ENCODE peak calls at places on chromosomes 3 and 15, in ten cellular contexts. R is CD4-positive, alpha-beta memory T cell; M is PC-3; E is tibial artery; P is IMR-90; S is breast epithelium; F is CD4-positive, CD25-positive, alpha-beta regulatory T cell; H is CD8-positive, alpha-beta memory T cell; T is suprapubic skin; V is fibroblast of lung. Y is an unnamed sample.

GRCh38 chr15:24919446-24919845 is 35.3 kb upstream of the SNRPN start:
- DNase-seq in R (no peak), M (peak; percentile 58), E (no peak), P (no peak), S (no peak), F (no peak), H (no peak), T (no peak), V (no peak), Y (peak; percentile 72)

GRCh38 chr3:148971819-148972218 is 19.5 kb upstream of the GYG1 start:
- DNase-seq in R (no peak), M (no peak), E (no peak), P (peak; percentile 69), S (no peak), F (no peak), H (no peak), T (no peak), V (peak; percentile 87), Y (no peak)

GRCh38 chr15:86892774-86893449 is 813.2 kb downstream of the AGBL1 start:
- DNase-seq in R (no peak), M (peak; percentile 32), E (no peak), P (no peak), S (no peak), F (no peak), H (no peak), T (no peak), V (no peak), Y (no peak)

GRCh38 chr3:1908651-1909445 is 189.8 kb upstream of the CNTN4 start:
- DNase-seq in R (no peak), M (no peak), E (no peak), P (no peak), S (no peak), F (no peak), H (no peak), T (no peak), V (no peak), Y (no peak)

GRCh38 chr3:62119139-62119538 is 254.2 kb downstream of the FEZF2 start:
- DNase-seq in R (no peak), M (no peak), E (peak; percentile 94), P (no peak), S (no peak), F (no peak), H (no peak), T (peak; percentile 75), V (no peak), Y (no peak)

GRCh38 chr15:39018966-39019365 is 454.4 kb upstream of the RASGRP1 start:
- DNase-seq in R (no peak), M (no peak), E (no peak), P (peak; percentile 12), S (no peak), F (no peak), H (no peak), T (no peak), V (no peak), Y (no peak)

GRCh38 chr3:126031981-126032471 is 51.9 kb downstream of the SLC41A3 start:
- DNase-seq in R (no peak), M (no peak), E (peak; percentile 28), P (no peak), S (no peak), F (no peak), H (no peak), T (no peak), V (no peak), Y (no peak)

GRCh38 chr3:16302082-16302631 is 37.1 kb downstream of the OXNAD1 start:
- DNase-seq in R (no peak), M (no peak), E (no peak), P (no peak), S (no peak), F (no peak), H (no peak), T (no peak), V (no peak), Y (no peak)

GRCh38 chr15:65556622-65557021 is 26.4 kb downstream of the HACD3 start:
- DNase-seq in R (no peak), M (peak; percentile 12), E (no peak), P (no peak), S (no peak), F (no peak), H (no peak), T (no peak), V (no peak), Y (no peak)

GRCh38 chr15:101070502-101071273 is 151.5 kb downstream of the LRRK1 start:
- DNase-seq in R (no peak), M (peak; percentile 55), E (no peak), P (peak; percentile 89), S (no peak), F (no peak), H (no peak), T (no peak), V (peak; percentile 85), Y (no peak)

GRCh38 chr3:183579967-183580720 is 24.6 kb upstream of the KLHL6 start:
- DNase-seq in R (no peak), M (no peak), E (no peak), P (no peak), S (no peak), F (no peak), H (no peak), T (no peak), V (peak; percentile 20), Y (no peak)

GRCh38 chr3:24682141-24682547 is 187.5 kb upstream of the THRB start:
- DNase-seq in R (no peak), M (peak; percentile 30), E (no peak), P (no peak), S (no peak), F (no peak), H (no peak), T (no peak), V (peak; percentile 35), Y (no peak)

GRCh38 chr3:46670891-46671427 is 22.5 kb downstream of the ALS2CL start:
- DNase-seq in R (no peak), M (no peak), E (peak; percentile 39), P (no peak), S (peak; percentile 45), F (no peak), H (no peak), T (peak; percentile 52), V (no peak), Y (no peak)

GRCh38 chr3:158792709-158793108 is 9.1 kb upstream of the MFSD1 start:
- DNase-seq in R (no peak), M (peak; percentile 78), E (no peak), P (peak; percentile 95), S (no peak), F (no peak), H (no peak), T (no peak), V (peak; percentile 92), Y (no peak)

GRCh38 chr3:142618917-142619401 is 22.8 kb downstream of the PLS1 start:
- DNase-seq in R (no peak), M (peak; percentile 80), E (no peak), P (no peak), S (no peak), F (no peak), H (no peak), T (no peak), V (no peak), Y (peak; percentile 24)

GRCh38 chr3:42265059-42265991 is 660 bp downstream of the CCK start:
- DNase-seq in R (no peak), M (no peak), E (no peak), P (no peak), S (no peak), F (no peak), H (no peak), T (no peak), V (no peak), Y (no peak)
- H3K27me3 ChIP-seq in R (peaks cover 17% of the 10 kb centered on the region), M (peaks cover 37% of the 10 kb centered on the region), E (peaks cover 68% of the 10 kb centered on the region), P (peaks cover 48% of the 10 kb centered on the region), S (peaks cover 7% of the 10 kb centered on the region), F (peaks cover 22% of the 10 kb centered on the region), H (peaks cover 23% of the 10 kb centered on the region), T (peaks cover 72% of the 10 kb centered on the region), V (peaks cover 39% of the 10 kb centered on the region), Y (no peaks in the 10 kb centered on the region)

DNA sequence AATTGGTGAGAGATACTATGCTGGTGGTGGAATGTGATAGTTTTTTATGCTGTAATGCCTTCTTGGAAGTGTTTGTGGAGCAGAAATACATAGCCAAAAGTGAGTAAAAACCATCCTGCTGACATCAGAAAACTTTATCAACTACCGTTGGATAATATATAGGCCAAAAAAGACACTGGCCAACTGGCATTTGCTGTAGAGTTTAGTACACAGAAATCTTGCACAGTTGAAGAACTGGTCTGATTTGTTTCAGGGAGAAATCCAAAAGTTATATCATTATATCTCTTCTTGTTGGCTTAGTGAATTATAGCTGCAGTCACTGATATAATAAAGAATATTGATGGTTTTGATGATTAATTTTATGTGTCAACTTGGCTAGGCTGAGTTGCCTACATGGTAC is 527 bp upstream of the MINDY4B start:
- DNase-seq in R (no peak), M (peak; percentile 16), E (no peak), P (no peak), S (no peak), F (no peak), H (no peak), T (no peak), V (no peak), Y (no peak)
- H3K27me3 ChIP-seq in R (no peaks in the 10 kb centered on the region), M (peaks cover 95% of the 10 kb centered on the region), E (no peaks in the 10 kb centered on the region), P (peaks cover 31% of the 10 kb centered on the region), S (no peaks in the 10 kb centered on the region), F (peaks cover 19% of the 10 kb centered on the region), H (no peaks in the 10 kb centered on the region), T (peaks cover 14% of the 10 kb centered on the region), V (peaks cover 14% of the 10 kb centered on the region), Y (no peaks in the 10 kb centered on the region)

GRCh38 chr3:169661567-169662214 is 1.8 kb downstream of the MECOM start:
- DNase-seq in R (peak; percentile 23), M (peak; percentile 48), E (peak; percentile 68), P (peak; percentile 36), S (no peak), F (no peak), H (peak; percentile 4), T (no peak), V (peak; percentile 51), Y (peak; percentile 46)

GRCh38 chr3:169658311-169658931 is 5.1 kb downstream of the MECOM start:
- DNase-seq in R (no peak), M (no peak), E (no peak), P (peak; percentile 35), S (no peak), F (no peak), H (no peak), T (no peak), V (peak; percentile 45), Y (no peak)

GRCh38 chr3:169659096-169659521 is 4.4 kb downstream of the MECOM start:
- DNase-seq in R (no peak), M (no peak), E (no peak), P (no peak), S (no peak), F (no peak), H (no peak), T (no peak), V (peak; percentile 43), Y (no peak)

GRCh38 chr3:169660709-169661566 is 2.6 kb downstream of the MECOM start:
- DNase-seq in R (peak; percentile 17), M (no peak), E (no peak), P (peak; percentile 46), S (no peak), F (no peak), H (peak; percentile 7), T (no peak), V (peak; percentile 78), Y (no peak)

GRCh38 chr3:169659858-169660614 is 3.5 kb downstream of the MECOM start:
- DNase-seq in R (no peak), M (no peak), E (no peak), P (no peak), S (no peak), F (no peak), H (no peak), T (no peak), V (no peak), Y (no peak)
- H3K27me3 ChIP-seq in R (peaks cover 61% of the 10 kb centered on the region), M (no peaks in the 10 kb centered on the region), E (peaks cover 44% of the 10 kb centered on the region), P (peaks cover 22% of the 10 kb centered on the region), S (no peaks in the 10 kb centered on the region), F (peaks cover 66% of the 10 kb centered on the region), H (peaks cover 63% of the 10 kb centered on the region), T (peaks cover 95% of the 10 kb centered on the region), V (peaks cover 8% of the 10 kb centered on the region), Y (peaks cover 2% of the 10 kb centered on the region)

GRCh38 chr3:127304121-127304744 is 16.4 kb upstream of the PRR20G start:
- DNase-seq in R (no peak), M (peak; percentile 75), E (no peak), P (no peak), S (no peak), F (no peak), H (no peak), T (no peak), V (no peak), Y (peak; percentile 70)
- H3K27me3 ChIP-seq in R (no peaks in the 10 kb centered on the region), M (peaks cover 35% of the 10 kb centered on the region), E (peaks cover 22% of the 10 kb centered on the region), P (peaks cover 11% of the 10 kb centered on the region), S (no peaks in the 10 kb centered on the region), F (no peaks in the 10 kb centered on the region), H (no peaks in the 10 kb centered on the region), T (peaks cover 15% of the 10 kb centered on the region), V (peaks cover 2% of the 10 kb centered on the region), Y (no peaks in the 10 kb centered on the region)